ENCODE peak calls at places on chromosomes 11 and 22, in seven cellular contexts. Y is Calu3, G is retinal pigment epithelial cell, R is fibroblast of the aortic adventitia, P is Caco-2, U is osteocyte, B is RWPE1. M is an unnamed sample.

GRCh38 chr22:41702763-41703162 is 3.5 kb downstream of the MEI1 start:
- DNase-seq in Y (no peak), G (no peak), R (no peak), P (no peak), U (no peak), B (no peak), M (no peak)

GRCh38 chr11:59867946-59868345 is 1.7 kb upstream of the TCN1 start:
- DNase-seq in Y (no peak), G (no peak), R (no peak), P (no peak), U (no peak), B (no peak), M (no peak)

GRCh38 chr11:74726547-74727182 is 4.6 kb downstream of the CHRDL2 start:
- DNase-seq in Y (peak; percentile 75), G (no peak), R (peak; percentile 77), P (peak; percentile 84), U (no peak), B (peak; percentile 83), M (peak; percentile 80)

GRCh38 chr11:125170406-125171031 is 6.0 kb downstream of the PKNOX2 start:
- DNase-seq in Y (no peak), G (no peak), R (peak; percentile 97), P (peak; percentile 26), U (no peak), B (no peak), M (no peak)

GRCh38 chr11:116586392-116586791 is 186.4 kb downstream of the BUD13 start:
- DNase-seq in Y (no peak), G (no peak), R (no peak), P (no peak), U (no peak), B (no peak), M (no peak)

GRCh38 chr11:120184946-120185677 is 25.7 kb upstream of the OAF start:
- DNase-seq in Y (no peak), G (no peak), R (peak; percentile 62), P (peak; percentile 94), U (no peak), B (no peak), M (peak; percentile 63)

GRCh38 chr11:75275581-75275980 is 35.0 kb downstream of the TPBGL start:
- DNase-seq in Y (no peak), G (no peak), R (no peak), P (peak; percentile 26), U (no peak), B (no peak), M (peak; percentile 57)

GRCh38 chr22:49241174-49241851 is 586.4 kb downstream of the BRD1 start:
- DNase-seq in Y (no peak), G (no peak), R (no peak), P (no peak), U (no peak), B (no peak), M (no peak)

GRCh38 chr11:127003260-127003981 is 2.9 kb upstream of the KIRREL3 start:
- DNase-seq in Y (peak; percentile 66), G (no peak), R (no peak), P (no peak), U (peak; percentile 85), B (no peak), M (no peak)

GRCh38 chr11:134146598-134146997 is 77.2 kb downstream of the NCAPD3 start:
- DNase-seq in Y (no peak), G (no peak), R (no peak), P (no peak), U (no peak), B (no peak), M (no peak)

DNA sequence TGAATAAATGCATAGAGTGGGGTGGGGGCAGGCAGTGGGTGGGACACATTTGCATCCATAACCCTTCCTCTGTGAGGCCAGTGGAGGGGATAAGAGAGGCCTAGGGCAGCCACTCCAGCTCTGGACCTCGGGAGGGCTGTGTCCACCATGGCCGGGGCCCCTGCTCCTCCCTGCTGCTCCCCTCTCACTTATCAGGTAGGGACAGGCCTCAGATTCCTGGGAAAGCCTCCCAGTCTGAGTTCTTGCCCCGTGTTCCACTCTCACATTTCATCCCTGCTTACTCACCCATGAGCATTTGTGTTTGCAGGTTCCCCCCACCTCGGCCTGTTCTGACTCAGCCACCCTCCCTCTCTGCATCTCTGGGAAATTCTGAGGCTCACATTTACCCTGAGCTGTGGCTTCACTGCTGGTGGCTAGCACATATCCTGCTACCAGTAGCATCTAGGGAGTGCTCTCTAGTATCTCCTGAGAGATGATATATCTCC is 128.7 kb upstream of the TOP3B start:
- DNase-seq in Y (no peak), G (peak; percentile 49), R (peak; percentile 77), P (no peak), U (peak; percentile 69), B (peak; percentile 89), M (no peak)
- TF ChIP-seq CTCF in Y (no peak), G (no peak), R (no peak), P (no peak), U (no peak), B (no peak), M (no peak)

GRCh38 chr11:27397619-27398412 is 34.8 kb upstream of the CCDC34 start:
- DNase-seq in Y (peak; percentile 8), G (peak; percentile 18), R (no peak), P (no peak), U (no peak), B (no peak), M (no peak)
- TF ChIP-seq CTCF in Y (no peak), G (no peak), R (no peak), P (no peak), U (no peak), B (no peak), M (no peak)

GRCh38 chr11:9130297-9130696 is 38.9 kb upstream of the SCUBE2 start:
- DNase-seq in Y (no peak), G (no peak), R (no peak), P (no peak), U (no peak), B (no peak), M (no peak)
- TF ChIP-seq CTCF in Y (no peak), G (no peak), R (no peak), P (no peak), U (no peak), B (no peak), M (no peak)

GRCh38 chr22:21985214-21985613 is 2.6 kb upstream of the TOP3B start:
- DNase-seq in Y (no peak), G (no peak), R (no peak), P (no peak), U (no peak), B (no peak), M (no peak)

GRCh38 chr22:21980547-21980946 is 2.0 kb downstream of the TOP3B start:
- DNase-seq in Y (no peak), G (no peak), R (no peak), P (no peak), U (no peak), B (no peak), M (no peak)

GRCh38 chr22:21981874-21982273 is 713 bp downstream of the TOP3B start:
- DNase-seq in Y (no peak), G (no peak), R (no peak), P (no peak), U (no peak), B (no peak), M (no peak)

GRCh38 chr22:21982338-21982965 is at the start of gene TOP3B:
- DNase-seq in Y (peak; percentile 87), G (peak; percentile 19), R (peak; percentile 77), P (peak; percentile 84), U (peak; percentile 92), B (peak; percentile 63), M (peak; percentile 88)

DNA sequence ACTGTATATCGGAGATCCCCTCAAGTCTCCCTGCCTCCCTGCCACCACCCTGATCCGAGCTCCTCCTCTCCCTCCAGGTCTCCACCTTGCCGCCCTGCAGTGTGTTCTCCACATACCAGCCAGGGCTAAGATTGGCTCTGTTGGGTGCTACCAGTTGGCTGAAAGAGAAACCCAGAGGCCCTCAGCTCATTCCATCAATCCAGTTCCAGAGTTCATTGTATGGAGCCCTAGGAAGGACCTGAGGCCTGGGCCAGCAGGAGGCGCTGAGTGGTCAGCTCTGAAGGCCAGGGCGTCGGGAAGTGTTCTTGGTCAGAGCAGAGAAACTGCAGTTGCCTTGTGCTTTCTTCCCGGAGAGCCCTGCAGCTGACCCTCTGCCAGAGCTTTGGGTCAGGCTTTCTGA is 2.2 kb upstream of the TOP3B start:
- DNase-seq in Y (no peak), G (no peak), R (peak; percentile 43), P (no peak), U (no peak), B (no peak), M (no peak)
- TF ChIP-seq CTCF in Y (peak; percentile 17), G (peak; percentile 52), R (peak; percentile 54), P (peak; percentile 45), U (no peak), B (no peak), M (no peak)

DNA sequence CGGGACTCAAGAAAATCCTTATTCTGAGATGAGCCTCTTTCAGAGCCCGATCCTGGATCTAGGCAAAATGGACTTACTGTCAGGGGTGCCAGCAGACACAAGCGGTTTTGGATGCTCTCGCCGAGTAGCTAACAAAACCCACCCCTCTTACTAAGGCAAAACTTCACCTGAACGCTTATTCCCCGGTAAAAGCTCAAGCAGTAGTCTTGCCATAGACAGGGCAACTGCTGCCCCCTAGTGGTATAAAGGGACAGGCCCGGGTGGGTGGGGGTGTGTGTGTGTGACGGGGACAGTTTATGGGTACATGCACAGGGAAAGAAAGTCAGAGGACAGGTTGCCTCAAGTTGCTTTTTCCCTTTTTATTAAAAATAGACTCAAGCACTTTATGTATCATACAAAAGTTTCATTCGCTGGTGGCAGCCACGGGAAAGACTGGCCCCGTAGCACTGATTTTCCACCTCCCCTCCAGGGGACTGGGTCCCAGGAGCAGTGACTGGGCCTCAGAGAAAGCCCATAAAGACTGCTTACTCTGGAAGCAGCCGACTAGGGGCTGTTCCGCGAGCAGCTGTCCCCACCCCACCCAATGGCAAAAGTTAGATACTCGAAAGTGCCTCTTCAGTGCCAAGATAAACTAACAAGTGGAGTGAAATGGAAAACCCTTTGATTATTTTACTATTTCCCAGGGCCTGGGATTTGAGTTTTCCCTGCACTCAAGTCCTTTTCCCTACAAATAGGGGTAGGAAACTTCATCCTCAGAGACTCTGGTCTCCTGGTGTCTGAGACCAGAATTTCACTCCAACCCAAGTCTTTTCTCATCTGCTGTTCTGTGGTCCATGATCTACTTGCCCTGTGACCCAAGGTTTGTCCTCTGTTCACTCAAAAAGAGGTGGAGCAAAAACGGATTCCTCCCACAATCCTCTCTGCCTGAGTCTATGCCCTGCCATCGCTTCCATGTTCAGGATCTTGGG is 4.7 kb downstream of the YPEL4 start:
- DNase-seq in Y (peak; percentile 88), G (no peak), R (peak; percentile 74), P (peak; percentile 86), U (peak; percentile 93), B (peak; percentile 75), M (peak; percentile 85)
- TF ChIP-seq CTCF in Y (peak; percentile 73), G (peak; percentile 91), R (peak; percentile 90), P (peak; percentile 96), U (peak; percentile 89), B (peak; percentile 86), M (peak; percentile 92)

DNA sequence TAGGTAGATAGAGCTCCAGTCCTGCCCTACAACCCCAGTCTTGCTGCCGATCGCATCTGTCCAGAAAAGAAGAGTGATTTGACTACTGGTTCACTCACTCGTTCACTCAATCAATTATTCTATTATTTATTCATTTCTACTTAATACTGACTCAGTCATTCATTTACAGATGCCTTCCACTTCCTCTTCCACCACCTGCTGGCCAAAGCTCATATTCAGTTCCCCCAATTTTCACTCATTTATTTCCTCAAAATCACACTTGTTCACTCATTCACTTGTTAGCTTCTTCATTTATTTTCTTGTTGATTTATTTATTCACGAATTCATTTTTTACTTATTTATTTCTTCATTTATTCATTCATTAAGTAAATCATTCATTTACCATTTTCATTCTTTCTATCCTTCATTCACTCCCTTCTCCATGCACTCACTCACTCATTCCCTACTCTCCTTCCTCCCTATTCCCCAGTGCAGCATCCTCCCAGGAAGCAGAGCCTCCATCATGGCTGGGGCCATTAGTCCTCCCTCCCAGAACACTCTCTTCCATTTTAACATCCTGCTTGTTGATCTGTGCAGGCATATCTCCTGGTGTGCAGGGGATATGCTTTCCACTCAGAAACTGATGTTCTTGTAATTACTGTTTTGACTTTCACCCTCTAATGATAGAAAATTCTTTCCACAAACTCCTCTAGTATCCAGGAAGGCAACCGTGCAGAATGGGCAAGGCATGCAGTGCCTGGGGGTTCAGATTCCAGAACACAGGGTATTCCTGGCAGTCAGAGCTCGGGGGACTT is 281.0 kb downstream of the TENM4 start:
- DNase-seq in Y (no peak), G (no peak), R (peak; percentile 13), P (no peak), U (no peak), B (no peak), M (no peak)
- TF ChIP-seq CTCF in Y (no peak), G (peak; percentile 41), R (peak; percentile 40), P (peak; percentile 35), U (peak; percentile 49), B (no peak), M (no peak)